ENCODE peak calls at places on chromosomes 7 and 10, in eight cellular contexts. One of them, this sample, is unnamed.

GRCh38 chr10:89669985-89670384 is 24.9 kb upstream of the PANK1 start:
- DNase-seq in transverse colon: no peak
- DNase-seq in aorta: no peak
- DNase-seq in ovary: no peak
- DNase-seq in fibroblast of lung: no peak
- DNase-seq in AG04450: no peak
- DNase-seq in CD4-positive, alpha-beta memory T cell: no peak
- DNase-seq in HepG2: peak; percentile 66
- DNase-seq in this sample: no peak

GRCh38 chr7:87202705-87203104 is 16.8 kb downstream of the TMEM243 start:
- DNase-seq in aorta: no peak
- DNase-seq in ovary: no peak
- DNase-seq in fibroblast of lung: no peak
- DNase-seq in HepG2: no peak
- DNase-seq in transverse colon: no peak
- DNase-seq in AG04450: no peak
- DNase-seq in CD4-positive, alpha-beta memory T cell: no peak
- DNase-seq in this sample: no peak

GRCh38 chr7:157616426-157616825 is 279.6 kb downstream of the DNAJB6 start:
- DNase-seq in AG04450: no peak
- DNase-seq in CD4-positive, alpha-beta memory T cell: no peak
- DNase-seq in aorta: no peak
- DNase-seq in HepG2: no peak
- DNase-seq in ovary: peak; percentile 26
- DNase-seq in transverse colon: no peak
- DNase-seq in fibroblast of lung: no peak
- DNase-seq in this sample: no peak

GRCh38 chr10:60006046-60006445 is 99.7 kb upstream of the CCDC6 start:
- DNase-seq in CD4-positive, alpha-beta memory T cell: no peak
- DNase-seq in AG04450: no peak
- DNase-seq in ovary: no peak
- DNase-seq in transverse colon: no peak
- DNase-seq in HepG2: no peak
- DNase-seq in aorta: no peak
- DNase-seq in fibroblast of lung: no peak
- DNase-seq in this sample: no peak

GRCh38 chr7:101085000-101085948 is at the start of gene TRIM56:
- DNase-seq in CD4-positive, alpha-beta memory T cell: peak; percentile 71
- DNase-seq in AG04450: peak; percentile 36
- DNase-seq in transverse colon: peak; percentile 93
- DNase-seq in aorta: peak; percentile 96
- DNase-seq in fibroblast of lung: peak; percentile 78
- DNase-seq in HepG2: peak; percentile 79
- DNase-seq in ovary: peak; percentile 90
- DNase-seq in this sample: peak; percentile 88

GRCh38 chr10:70274643-70275042 is 9.2 kb downstream of the NPFFR1 start:
- DNase-seq in ovary: peak; percentile 37
- DNase-seq in AG04450: peak; percentile 64
- DNase-seq in fibroblast of lung: peak; percentile 94
- DNase-seq in transverse colon: no peak
- DNase-seq in HepG2: no peak
- DNase-seq in aorta: no peak
- DNase-seq in CD4-positive, alpha-beta memory T cell: no peak
- DNase-seq in this sample: no peak

GRCh38 chr7:24328050-24328449 is 44.1 kb downstream of the NPY start:
- DNase-seq in AG04450: no peak
- DNase-seq in aorta: no peak
- DNase-seq in HepG2: no peak
- DNase-seq in transverse colon: no peak
- DNase-seq in fibroblast of lung: peak; percentile 4
- DNase-seq in CD4-positive, alpha-beta memory T cell: no peak
- DNase-seq in ovary: no peak
- DNase-seq in this sample: no peak

GRCh38 chr7:98394377-98394836 is 6.5 kb downstream of the BAIAP2L1 start:
- DNase-seq in ovary: no peak
- DNase-seq in fibroblast of lung: peak; percentile 86
- DNase-seq in AG04450: peak; percentile 55
- DNase-seq in aorta: no peak
- DNase-seq in HepG2: no peak
- DNase-seq in transverse colon: no peak
- DNase-seq in CD4-positive, alpha-beta memory T cell: no peak
- DNase-seq in this sample: peak; percentile 93

GRCh38 chr10:11647676-11648075 is 36.2 kb upstream of the USP6NL start:
- DNase-seq in CD4-positive, alpha-beta memory T cell: no peak
- DNase-seq in fibroblast of lung: peak; percentile 7
- DNase-seq in AG04450: no peak
- DNase-seq in HepG2: no peak
- DNase-seq in ovary: no peak
- DNase-seq in aorta: no peak
- DNase-seq in transverse colon: no peak
- DNase-seq in this sample: no peak

GRCh38 chr7:98056580-98056979 is 50.1 kb upstream of the LMTK2 start:
- DNase-seq in HepG2: no peak
- DNase-seq in fibroblast of lung: no peak
- DNase-seq in AG04450: no peak
- DNase-seq in ovary: no peak
- DNase-seq in aorta: no peak
- DNase-seq in transverse colon: no peak
- DNase-seq in CD4-positive, alpha-beta memory T cell: no peak
- DNase-seq in this sample: no peak

GRCh38 chr7:1721047-1721687 is 51.1 kb downstream of the ELFN1 start:
- DNase-seq in fibroblast of lung: no peak
- DNase-seq in ovary: no peak
- DNase-seq in aorta: no peak
- DNase-seq in AG04450: no peak
- DNase-seq in CD4-positive, alpha-beta memory T cell: no peak
- DNase-seq in HepG2: no peak
- DNase-seq in transverse colon: no peak
- DNase-seq in this sample: no peak

GRCh38 chr7:126394406-126394805 is 858.3 kb downstream of the GRM8 start:
- DNase-seq in aorta: no peak
- DNase-seq in transverse colon: no peak
- DNase-seq in AG04450: no peak
- DNase-seq in fibroblast of lung: no peak
- DNase-seq in CD4-positive, alpha-beta memory T cell: no peak
- DNase-seq in ovary: no peak
- DNase-seq in HepG2: no peak
- DNase-seq in this sample: no peak

GRCh38 chr10:3239066-3239919 is 66.7 kb upstream of the PITRM1 start:
- DNase-seq in fibroblast of lung: peak; percentile 85
- DNase-seq in AG04450: no peak
- DNase-seq in ovary: peak; percentile 55
- DNase-seq in CD4-positive, alpha-beta memory T cell: peak; percentile 63
- DNase-seq in aorta: peak; percentile 92
- DNase-seq in transverse colon: peak; percentile 83
- DNase-seq in HepG2: peak; percentile 28
- DNase-seq in this sample: peak; percentile 27

GRCh38 chr10:28043941-28044340 is 45.1 kb upstream of the ODAD2 start:
- DNase-seq in AG04450: no peak
- DNase-seq in ovary: no peak
- DNase-seq in HepG2: no peak
- DNase-seq in transverse colon: no peak
- DNase-seq in fibroblast of lung: no peak
- DNase-seq in aorta: no peak
- DNase-seq in CD4-positive, alpha-beta memory T cell: no peak
- DNase-seq in this sample: no peak

GRCh38 chr7:151423936-151424335 is 14.1 kb upstream of the WDR86 start:
- DNase-seq in ovary: no peak
- DNase-seq in CD4-positive, alpha-beta memory T cell: no peak
- DNase-seq in transverse colon: no peak
- DNase-seq in AG04450: no peak
- DNase-seq in aorta: no peak
- DNase-seq in fibroblast of lung: no peak
- DNase-seq in HepG2: no peak
- DNase-seq in this sample: no peak

GRCh38 chr7:151426906-151427704 is 12.8 kb downstream of the CRYGN start:
- DNase-seq in fibroblast of lung: no peak
- DNase-seq in ovary: no peak
- DNase-seq in CD4-positive, alpha-beta memory T cell: no peak
- DNase-seq in AG04450: no peak
- DNase-seq in transverse colon: no peak
- DNase-seq in aorta: no peak
- DNase-seq in HepG2: no peak
- DNase-seq in this sample: no peak

GRCh38 chr7:151424799-151425198 is 15.0 kb upstream of the WDR86 start:
- DNase-seq in fibroblast of lung: peak; percentile 45
- DNase-seq in aorta: no peak
- DNase-seq in AG04450: no peak
- DNase-seq in transverse colon: no peak
- DNase-seq in CD4-positive, alpha-beta memory T cell: no peak
- DNase-seq in HepG2: no peak
- DNase-seq in ovary: no peak
- DNase-seq in this sample: no peak

GRCh38 chr7:151426486-151426905 is 13.4 kb downstream of the CRYGN start:
- DNase-seq in transverse colon: peak; percentile 60
- DNase-seq in ovary: peak; percentile 95
- DNase-seq in AG04450: peak; percentile 80
- DNase-seq in HepG2: no peak
- DNase-seq in CD4-positive, alpha-beta memory T cell: no peak
- DNase-seq in fibroblast of lung: peak; percentile 96
- DNase-seq in aorta: peak; percentile 94
- DNase-seq in this sample: peak; percentile 85

GRCh38 chr7:151425670-151426075 is 14.3 kb downstream of the CRYGN start:
- DNase-seq in AG04450: peak; percentile 70
- DNase-seq in HepG2: no peak
- DNase-seq in fibroblast of lung: peak; percentile 95
- DNase-seq in transverse colon: no peak
- DNase-seq in aorta: peak; percentile 33
- DNase-seq in ovary: peak; percentile 58
- DNase-seq in CD4-positive, alpha-beta memory T cell: no peak
- DNase-seq in this sample: peak; percentile 56
- H3K4me3 ChIP-seq in AG04450: no peak overlapping the region
- H3K4me3 ChIP-seq in HepG2: no peak overlapping the region
- H3K4me3 ChIP-seq in fibroblast of lung: no peak overlapping the region
- H3K4me3 ChIP-seq in transverse colon: no peak overlapping the region
- H3K4me3 ChIP-seq in aorta: no peak overlapping the region
- H3K4me3 ChIP-seq in ovary: no peak overlapping the region
- H3K4me3 ChIP-seq in CD4-positive, alpha-beta memory T cell: no peak overlapping the region
- H3K4me3 ChIP-seq in this sample: no peak overlapping the region

DNA sequence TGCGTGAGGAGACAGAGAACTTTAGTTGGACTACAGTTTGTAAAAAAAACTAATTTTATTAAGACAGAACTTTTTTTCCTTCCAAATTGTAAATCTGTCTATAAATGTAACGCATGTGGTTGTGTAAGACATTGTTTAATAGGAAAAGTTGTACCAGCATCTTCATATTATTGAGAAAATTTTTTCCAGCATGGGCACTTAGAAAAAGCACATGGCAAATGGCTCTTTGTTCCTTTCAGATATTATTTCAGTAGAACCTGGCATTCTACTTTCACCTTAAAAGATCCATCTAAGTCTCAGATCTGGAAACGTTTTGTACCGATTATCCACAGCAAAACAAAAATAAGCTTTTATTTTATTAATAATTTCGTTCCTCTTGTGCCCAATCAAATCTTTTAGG is 43.2 kb downstream of the ZRANB1 start:
- DNase-seq in transverse colon: no peak
- DNase-seq in ovary: no peak
- DNase-seq in HepG2: no peak
- DNase-seq in aorta: no peak
- DNase-seq in CD4-positive, alpha-beta memory T cell: no peak
- DNase-seq in fibroblast of lung: no peak
- DNase-seq in AG04450: no peak
- DNase-seq in this sample: no peak
- H3K27ac ChIP-seq in transverse colon: no peak overlapping the region
- H3K27ac ChIP-seq in ovary: no peak overlapping the region
- H3K27ac ChIP-seq in HepG2: no peak overlapping the region
- H3K27ac ChIP-seq in aorta: no peak overlapping the region
- H3K27ac ChIP-seq in CD4-positive, alpha-beta memory T cell: no peak overlapping the region
- H3K27ac ChIP-seq in fibroblast of lung: no peak overlapping the region
- H3K27ac ChIP-seq in AG04450: no peak overlapping the region
- H3K27ac ChIP-seq in this sample: no peak overlapping the region

GRCh38 chr10:48677625-48678024 is 7.0 kb upstream of the WDFY4 start:
- DNase-seq in fibroblast of lung: no peak
- DNase-seq in aorta: no peak
- DNase-seq in ovary: no peak
- DNase-seq in CD4-positive, alpha-beta memory T cell: no peak
- DNase-seq in transverse colon: no peak
- DNase-seq in HepG2: no peak
- DNase-seq in AG04450: no peak
- DNase-seq in this sample: no peak

GRCh38 chr10:48667960-48668541 is 16.6 kb upstream of the WDFY4 start:
- DNase-seq in ovary: no peak
- DNase-seq in HepG2: no peak
- DNase-seq in transverse colon: peak; percentile 46
- DNase-seq in AG04450: no peak
- DNase-seq in fibroblast of lung: no peak
- DNase-seq in aorta: no peak
- DNase-seq in CD4-positive, alpha-beta memory T cell: no peak
- DNase-seq in this sample: no peak

GRCh38 chr10:48672596-48673255 is 11.9 kb upstream of the WDFY4 start:
- DNase-seq in transverse colon: no peak
- DNase-seq in ovary: no peak
- DNase-seq in HepG2: no peak
- DNase-seq in aorta: no peak
- DNase-seq in fibroblast of lung: no peak
- DNase-seq in CD4-positive, alpha-beta memory T cell: no peak
- DNase-seq in AG04450: no peak
- DNase-seq in this sample: no peak

GRCh38 chr10:48670978-48671913 is 13.4 kb upstream of the WDFY4 start:
- DNase-seq in fibroblast of lung: no peak
- DNase-seq in transverse colon: peak; percentile 59
- DNase-seq in AG04450: no peak
- DNase-seq in HepG2: no peak
- DNase-seq in CD4-positive, alpha-beta memory T cell: no peak
- DNase-seq in aorta: no peak
- DNase-seq in ovary: no peak
- DNase-seq in this sample: no peak

DNA sequence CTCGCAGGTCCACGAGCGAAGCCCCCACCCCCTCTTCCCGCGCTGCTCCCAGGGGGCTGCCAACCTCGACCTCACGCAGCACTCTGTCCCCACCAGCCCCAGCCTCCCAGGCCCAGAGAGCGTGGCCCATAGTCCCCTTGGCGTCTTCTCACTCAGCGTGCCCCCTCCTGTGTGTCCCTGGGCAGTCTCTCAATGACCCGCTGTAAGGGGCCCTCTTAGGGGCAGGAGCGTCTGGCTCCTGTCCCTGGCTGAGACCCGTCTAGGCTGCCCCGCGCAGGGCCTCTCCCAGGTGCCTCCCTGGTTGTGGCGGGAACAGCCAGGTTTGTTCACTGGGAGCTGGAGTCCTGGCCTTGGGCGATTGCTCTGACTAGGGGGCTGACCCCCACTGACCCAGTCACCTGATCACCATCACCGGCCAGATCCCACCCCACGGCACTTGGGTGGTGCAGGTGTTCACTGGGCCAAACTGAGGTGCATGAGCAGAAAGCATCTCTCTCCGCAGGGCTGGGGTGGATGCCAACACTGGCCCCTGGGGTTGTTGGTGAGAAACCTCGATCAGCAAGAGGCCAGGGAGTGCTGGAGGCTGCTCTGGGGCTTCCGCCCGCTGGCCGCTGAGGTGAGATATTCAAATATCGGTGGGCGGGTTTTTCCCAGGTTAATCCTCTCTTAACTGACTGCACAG is 12.6 kb upstream of the WDFY4 start:
- DNase-seq in transverse colon: peak; percentile 63
- DNase-seq in HepG2: no peak
- DNase-seq in aorta: no peak
- DNase-seq in fibroblast of lung: no peak
- DNase-seq in CD4-positive, alpha-beta memory T cell: no peak
- DNase-seq in ovary: no peak
- DNase-seq in AG04450: no peak
- DNase-seq in this sample: no peak
- H3K4me3 ChIP-seq in transverse colon: no peak overlapping the region
- H3K4me3 ChIP-seq in HepG2: no peak overlapping the region
- H3K4me3 ChIP-seq in aorta: no peak overlapping the region
- H3K4me3 ChIP-seq in fibroblast of lung: no peak overlapping the region
- H3K4me3 ChIP-seq in CD4-positive, alpha-beta memory T cell: no peak overlapping the region
- H3K4me3 ChIP-seq in ovary: no peak overlapping the region
- H3K4me3 ChIP-seq in AG04450: no peak overlapping the region
- H3K4me3 ChIP-seq in this sample: no peak overlapping the region

GRCh38 chr7:21580073-21580521 is 37.3 kb downstream of the DNAH11 start:
- DNase-seq in aorta: no peak
- DNase-seq in HepG2: no peak
- DNase-seq in CD4-positive, alpha-beta memory T cell: no peak
- DNase-seq in ovary: no peak
- DNase-seq in AG04450: peak; percentile 3
- DNase-seq in transverse colon: no peak
- DNase-seq in fibroblast of lung: peak; percentile 94
- DNase-seq in this sample: no peak
- H3K27ac ChIP-seq in aorta: no peak overlapping the region
- H3K27ac ChIP-seq in HepG2: no peak overlapping the region
- H3K27ac ChIP-seq in CD4-positive, alpha-beta memory T cell: no peak overlapping the region
- H3K27ac ChIP-seq in ovary: no peak overlapping the region
- H3K27ac ChIP-seq in AG04450: no peak overlapping the region
- H3K27ac ChIP-seq in transverse colon: peak overlapping the region; percentile 21
- H3K27ac ChIP-seq in fibroblast of lung: peak overlapping the region; percentile 26
- H3K27ac ChIP-seq in this sample: no peak overlapping the region